ENCODE peak calls at places on chromosomes 2 and 18, in six cellular contexts. One of them, this sample, is unnamed.

GRCh38 chr2:148675708-148676107 is 31.2 kb downstream of the EPC2 start:
- DNase-seq in spleen: no peak
- DNase-seq in epithelial cell of esophagus: no peak
- DNase-seq in lower lobe of right lung: no peak
- DNase-seq in cardiac muscle cell: peak; percentile 35
- DNase-seq in adrenal gland: no peak
- DNase-seq in this sample: no peak

GRCh38 chr2:68901561-68901960 is 30.4 kb upstream of the BMP10 start:
- DNase-seq in epithelial cell of esophagus: no peak
- DNase-seq in spleen: no peak
- DNase-seq in lower lobe of right lung: no peak
- DNase-seq in adrenal gland: no peak
- DNase-seq in cardiac muscle cell: no peak
- DNase-seq in this sample: no peak

GRCh38 chr2:86592547-86593230 is 29.4 kb upstream of the CHMP3 start:
- DNase-seq in epithelial cell of esophagus: no peak
- DNase-seq in spleen: no peak
- DNase-seq in cardiac muscle cell: peak; percentile 44
- DNase-seq in lower lobe of right lung: no peak
- DNase-seq in adrenal gland: peak; percentile 63
- DNase-seq in this sample: no peak

GRCh38 chr2:68292108-68292710 is 27.5 kb downstream of the CNRIP1 start:
- DNase-seq in spleen: no peak
- DNase-seq in adrenal gland: peak; percentile 14
- DNase-seq in epithelial cell of esophagus: peak; percentile 65
- DNase-seq in lower lobe of right lung: no peak
- DNase-seq in cardiac muscle cell: peak; percentile 40
- DNase-seq in this sample: no peak

GRCh38 chr18:26709897-26710296 is 155.6 kb downstream of the AQP4 start:
- DNase-seq in spleen: no peak
- DNase-seq in lower lobe of right lung: no peak
- DNase-seq in cardiac muscle cell: no peak
- DNase-seq in adrenal gland: no peak
- DNase-seq in epithelial cell of esophagus: no peak
- DNase-seq in this sample: no peak

GRCh38 chr2:74708883-74709282 is 54.8 kb downstream of the SEMA4F start:
- DNase-seq in epithelial cell of esophagus: peak; percentile 87
- DNase-seq in cardiac muscle cell: peak; percentile 82
- DNase-seq in lower lobe of right lung: no peak
- DNase-seq in adrenal gland: no peak
- DNase-seq in spleen: no peak
- DNase-seq in this sample: no peak

GRCh38 chr2:30205456-30205855 is 25.9 kb upstream of the LBH start:
- DNase-seq in spleen: no peak
- DNase-seq in cardiac muscle cell: no peak
- DNase-seq in epithelial cell of esophagus: no peak
- DNase-seq in adrenal gland: no peak
- DNase-seq in lower lobe of right lung: no peak
- DNase-seq in this sample: no peak

GRCh38 chr2:85806358-85807118 is 52.7 kb downstream of the ATOH8 start:
- DNase-seq in cardiac muscle cell: peak; percentile 34
- DNase-seq in epithelial cell of esophagus: peak; percentile 19
- DNase-seq in adrenal gland: no peak
- DNase-seq in lower lobe of right lung: no peak
- DNase-seq in spleen: no peak
- DNase-seq in this sample: no peak

GRCh38 chr2:111161971-111162370 is 41.3 kb downstream of the BCL2L11 start:
- DNase-seq in cardiac muscle cell: no peak
- DNase-seq in spleen: no peak
- DNase-seq in adrenal gland: no peak
- DNase-seq in epithelial cell of esophagus: no peak
- DNase-seq in lower lobe of right lung: no peak
- DNase-seq in this sample: no peak

GRCh38 chr2:141927536-141927935 is 203.3 kb downstream of the LRP1B start:
- DNase-seq in epithelial cell of esophagus: peak; percentile 22
- DNase-seq in adrenal gland: no peak
- DNase-seq in spleen: no peak
- DNase-seq in lower lobe of right lung: no peak
- DNase-seq in cardiac muscle cell: no peak
- DNase-seq in this sample: no peak

GRCh38 chr18:2878656-2879330 is 32.0 kb downstream of the EMILIN2 start:
- DNase-seq in spleen: no peak
- DNase-seq in cardiac muscle cell: no peak
- DNase-seq in adrenal gland: no peak
- DNase-seq in epithelial cell of esophagus: no peak
- DNase-seq in lower lobe of right lung: no peak
- DNase-seq in this sample: no peak

GRCh38 chr2:40164736-40165502 is 287.0 kb downstream of the SLC8A1 start:
- DNase-seq in cardiac muscle cell: peak; percentile 49
- DNase-seq in spleen: no peak
- DNase-seq in epithelial cell of esophagus: no peak
- DNase-seq in lower lobe of right lung: no peak
- DNase-seq in adrenal gland: peak; percentile 8
- DNase-seq in this sample: no peak

GRCh38 chr18:41745166-41746049 is 209.6 kb upstream of the PIK3C3 start:
- DNase-seq in cardiac muscle cell: peak; percentile 83
- DNase-seq in epithelial cell of esophagus: peak; percentile 67
- DNase-seq in spleen: no peak
- DNase-seq in lower lobe of right lung: no peak
- DNase-seq in adrenal gland: peak; percentile 69
- DNase-seq in this sample: peak; percentile 52

GRCh38 chr2:165185633-165186032 is 18.2 kb downstream of the SCN3A start:
- DNase-seq in lower lobe of right lung: no peak
- DNase-seq in cardiac muscle cell: no peak
- DNase-seq in adrenal gland: no peak
- DNase-seq in epithelial cell of esophagus: no peak
- DNase-seq in spleen: no peak
- DNase-seq in this sample: peak; percentile 30

GRCh38 chr2:33195891-33196290 is 249.1 kb downstream of the LTBP1 start:
- DNase-seq in lower lobe of right lung: no peak
- DNase-seq in cardiac muscle cell: no peak
- DNase-seq in epithelial cell of esophagus: no peak
- DNase-seq in spleen: no peak
- DNase-seq in adrenal gland: no peak
- DNase-seq in this sample: no peak

GRCh38 chr2:165898381-165898780 is 55.2 kb downstream of the TTC21B start:
- DNase-seq in spleen: no peak
- DNase-seq in lower lobe of right lung: no peak
- DNase-seq in epithelial cell of esophagus: peak; percentile 95
- DNase-seq in cardiac muscle cell: no peak
- DNase-seq in adrenal gland: no peak
- DNase-seq in this sample: no peak

GRCh38 chr2:129737660-129738527 is 241.6 kb upstream of the RAB6C start:
- DNase-seq in spleen: no peak
- DNase-seq in adrenal gland: no peak
- DNase-seq in lower lobe of right lung: no peak
- DNase-seq in cardiac muscle cell: no peak
- DNase-seq in epithelial cell of esophagus: no peak
- DNase-seq in this sample: no peak

GRCh38 chr2:206693399-206694137 is 24.6 kb downstream of the DYTN start:
- DNase-seq in spleen: no peak
- DNase-seq in cardiac muscle cell: peak; percentile 77
- DNase-seq in epithelial cell of esophagus: peak; percentile 75
- DNase-seq in adrenal gland: peak; percentile 31
- DNase-seq in lower lobe of right lung: no peak
- DNase-seq in this sample: peak; percentile 43

DNA sequence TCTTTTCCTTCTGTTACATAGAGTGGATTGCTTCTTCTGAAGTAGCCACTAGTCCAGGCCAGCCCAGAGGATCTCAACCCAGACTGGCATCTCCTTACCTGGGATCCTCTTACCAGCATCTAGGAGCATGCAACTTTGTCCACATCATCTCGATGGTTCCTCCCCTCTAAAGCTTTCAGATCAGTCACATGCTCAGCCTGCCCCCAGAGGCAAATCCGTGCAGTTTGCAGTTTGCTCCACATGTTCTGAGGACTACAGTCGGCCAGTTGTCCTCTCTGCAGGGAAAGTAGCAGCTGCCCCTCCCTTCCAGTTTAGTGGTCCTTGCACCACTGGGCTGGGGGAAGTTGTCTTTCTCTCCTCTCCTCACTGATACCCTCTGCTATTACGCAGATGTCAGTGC is 259.8 kb upstream of the APCDD1 start:
- DNase-seq in adrenal gland: no peak
- DNase-seq in spleen: no peak
- DNase-seq in lower lobe of right lung: no peak
- DNase-seq in epithelial cell of esophagus: no peak
- DNase-seq in cardiac muscle cell: peak; percentile 21
- DNase-seq in this sample: no peak
- TF ChIP-seq CTCF in adrenal gland: no peak
- TF ChIP-seq CTCF in spleen: no peak
- TF ChIP-seq CTCF in lower lobe of right lung: no peak
- TF ChIP-seq CTCF in epithelial cell of esophagus: no peak
- TF ChIP-seq CTCF in cardiac muscle cell: no peak
- TF ChIP-seq CTCF in this sample: no peak

DNA sequence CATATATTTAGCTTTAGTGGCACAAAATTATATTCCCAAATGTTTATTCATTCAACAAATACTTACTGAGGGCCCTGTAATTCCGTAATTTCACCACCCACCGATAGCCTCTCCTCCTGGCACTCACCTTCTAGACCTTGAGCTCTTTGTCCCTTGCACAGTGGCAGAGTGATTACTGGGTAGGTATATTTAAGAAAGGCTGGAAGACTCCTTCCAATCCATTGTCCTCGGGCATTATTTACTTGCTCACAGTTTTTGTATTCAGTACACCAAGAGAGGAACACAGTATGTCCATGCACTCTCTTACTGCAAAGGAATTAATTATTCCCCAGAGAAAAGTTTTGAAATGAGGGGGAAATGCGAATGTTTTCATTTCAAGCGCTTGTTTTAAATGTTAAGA is 1.1 kb upstream of the CDCA7 start:
- DNase-seq in adrenal gland: no peak
- DNase-seq in spleen: no peak
- DNase-seq in epithelial cell of esophagus: no peak
- DNase-seq in cardiac muscle cell: no peak
- DNase-seq in lower lobe of right lung: no peak
- DNase-seq in this sample: no peak
- H3K4me3 ChIP-seq in adrenal gland: no peak overlapping the region
- H3K4me3 ChIP-seq in spleen: no peak overlapping the region
- H3K4me3 ChIP-seq in epithelial cell of esophagus: no peak overlapping the region
- H3K4me3 ChIP-seq in cardiac muscle cell: peak overlapping the region; percentile 58
- H3K4me3 ChIP-seq in lower lobe of right lung: no peak overlapping the region
- H3K4me3 ChIP-seq in this sample: no peak overlapping the region

GRCh38 chr2:50346586-50347351 is 685.2 kb downstream of the NRXN1 start:
- DNase-seq in epithelial cell of esophagus: no peak
- DNase-seq in cardiac muscle cell: no peak
- DNase-seq in adrenal gland: no peak
- DNase-seq in spleen: peak; percentile 43
- DNase-seq in lower lobe of right lung: no peak
- DNase-seq in this sample: no peak

GRCh38 chr2:50345691-50346090 is 686.2 kb downstream of the NRXN1 start:
- DNase-seq in spleen: no peak
- DNase-seq in cardiac muscle cell: no peak
- DNase-seq in adrenal gland: no peak
- DNase-seq in lower lobe of right lung: no peak
- DNase-seq in epithelial cell of esophagus: no peak
- DNase-seq in this sample: no peak

GRCh38 chr2:50343157-50343821 is 688.6 kb downstream of the NRXN1 start:
- DNase-seq in spleen: no peak
- DNase-seq in epithelial cell of esophagus: no peak
- DNase-seq in cardiac muscle cell: no peak
- DNase-seq in lower lobe of right lung: no peak
- DNase-seq in adrenal gland: no peak
- DNase-seq in this sample: no peak

GRCh38 chr2:50346104-50346503 is 685.8 kb downstream of the NRXN1 start:
- DNase-seq in spleen: peak; percentile 56
- DNase-seq in epithelial cell of esophagus: no peak
- DNase-seq in lower lobe of right lung: peak; percentile 42
- DNase-seq in cardiac muscle cell: no peak
- DNase-seq in adrenal gland: no peak
- DNase-seq in this sample: no peak

GRCh38 chr2:50344509-50345106 is 687.3 kb downstream of the NRXN1 start:
- DNase-seq in epithelial cell of esophagus: no peak
- DNase-seq in spleen: no peak
- DNase-seq in adrenal gland: no peak
- DNase-seq in lower lobe of right lung: no peak
- DNase-seq in cardiac muscle cell: no peak
- DNase-seq in this sample: no peak
- TF ChIP-seq CTCF in epithelial cell of esophagus: peak; percentile 30
- TF ChIP-seq CTCF in spleen: no peak
- TF ChIP-seq CTCF in adrenal gland: no peak
- TF ChIP-seq CTCF in lower lobe of right lung: no peak
- TF ChIP-seq CTCF in cardiac muscle cell: no peak
- TF ChIP-seq CTCF in this sample: peak; percentile 33

DNA sequence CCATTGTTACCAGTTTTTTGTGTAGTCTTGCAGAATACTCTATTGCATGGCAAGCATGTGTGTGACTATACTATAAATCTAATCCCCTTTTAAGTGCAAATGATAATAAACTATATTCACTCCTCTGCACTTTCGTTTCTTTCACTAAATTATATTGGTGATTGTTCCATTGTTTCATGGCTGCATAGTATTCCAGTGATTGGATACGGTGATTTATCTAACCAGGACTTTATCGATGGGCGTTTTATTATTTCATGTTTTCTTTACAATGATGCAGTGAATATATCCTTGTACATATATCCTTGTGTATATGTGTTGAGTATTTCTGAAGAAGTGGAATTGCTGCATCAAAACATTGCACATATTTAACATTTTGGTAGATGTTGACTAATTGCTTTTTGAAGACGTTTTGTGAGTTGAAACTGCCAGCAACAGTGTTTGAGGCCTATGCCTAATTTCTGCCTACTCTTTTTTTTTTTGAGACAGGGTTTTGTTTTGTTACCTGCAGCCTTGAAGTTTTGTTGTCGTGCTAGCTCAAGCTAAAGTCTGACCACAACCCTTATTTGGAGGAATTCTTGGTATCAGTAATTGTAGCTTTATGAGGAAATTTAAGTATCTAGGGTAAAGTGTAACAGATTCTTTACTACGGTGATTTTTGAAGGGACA is 2.7 kb downstream of the MIB1 start:
- DNase-seq in lower lobe of right lung: no peak
- DNase-seq in cardiac muscle cell: no peak
- DNase-seq in epithelial cell of esophagus: no peak
- DNase-seq in spleen: no peak
- DNase-seq in adrenal gland: no peak
- DNase-seq in this sample: no peak
- H3K4me3 ChIP-seq in lower lobe of right lung: no peak overlapping the region
- H3K4me3 ChIP-seq in cardiac muscle cell: peak overlapping the region; percentile 74
- H3K4me3 ChIP-seq in epithelial cell of esophagus: no peak overlapping the region
- H3K4me3 ChIP-seq in spleen: no peak overlapping the region
- H3K4me3 ChIP-seq in adrenal gland: no peak overlapping the region
- H3K4me3 ChIP-seq in this sample: no peak overlapping the region

GRCh38 chr2:240834377-240834975 is 14.5 kb upstream of the KIF1A start:
- DNase-seq in cardiac muscle cell: no peak
- DNase-seq in lower lobe of right lung: no peak
- DNase-seq in adrenal gland: no peak
- DNase-seq in epithelial cell of esophagus: no peak
- DNase-seq in spleen: peak; percentile 64
- DNase-seq in this sample: no peak
- TF ChIP-seq CTCF in cardiac muscle cell: no peak
- TF ChIP-seq CTCF in lower lobe of right lung: no peak
- TF ChIP-seq CTCF in adrenal gland: no peak
- TF ChIP-seq CTCF in epithelial cell of esophagus: no peak
- TF ChIP-seq CTCF in spleen: no peak
- TF ChIP-seq CTCF in this sample: no peak

GRCh38 chr2:231926761-231927565 is 767 bp upstream of the NPPC start:
- DNase-seq in cardiac muscle cell: peak; percentile 12
- DNase-seq in adrenal gland: no peak
- DNase-seq in epithelial cell of esophagus: peak; percentile 54
- DNase-seq in spleen: peak; percentile 74
- DNase-seq in lower lobe of right lung: peak; percentile 42
- DNase-seq in this sample: peak; percentile 15
- H3K4me3 ChIP-seq in cardiac muscle cell: peak overlapping the region; percentile 31
- H3K4me3 ChIP-seq in adrenal gland: peak overlapping the region; percentile 35
- H3K4me3 ChIP-seq in epithelial cell of esophagus: peak overlapping the region; percentile 37
- H3K4me3 ChIP-seq in spleen: peak overlapping the region; percentile 37
- H3K4me3 ChIP-seq in lower lobe of right lung: peak overlapping the region; percentile 50
- H3K4me3 ChIP-seq in this sample: peak overlapping the region; percentile 48

GRCh38 chr2:114729025-114729424 is 286.6 kb downstream of the DPP10 start:
- DNase-seq in spleen: no peak
- DNase-seq in lower lobe of right lung: no peak
- DNase-seq in adrenal gland: no peak
- DNase-seq in cardiac muscle cell: no peak
- DNase-seq in epithelial cell of esophagus: no peak
- DNase-seq in this sample: peak; percentile 10
- TF ChIP-seq CTCF in spleen: no peak
- TF ChIP-seq CTCF in lower lobe of right lung: peak; percentile 23
- TF ChIP-seq CTCF in adrenal gland: no peak
- TF ChIP-seq CTCF in cardiac muscle cell: no peak
- TF ChIP-seq CTCF in epithelial cell of esophagus: peak; percentile 7
- TF ChIP-seq CTCF in this sample: peak; percentile 46

This sample was measured in LNCaP clone FGC.